ENCODE peak calls at places on chromosomes 2 and 18, in four cellular contexts. I is MM.1S, F is mucosa of descending colon, W is body of pancreas. Y is an unnamed sample.

GRCh38 chr2:99600929-99601680 is 111.3 kb upstream of the REV1 start:
- DNase-seq in I (no peak), F (no peak), W (no peak), Y (no peak)

GRCh38 chr18:21191596-21192307 is 50.3 kb upstream of the GREB1L start:
- DNase-seq in I (no peak), F (no peak), W (peak), Y (no peak)

GRCh38 chr2:230872151-230872967 is 7.6 kb downstream of the ITM2C start:
- DNase-seq in I (peak), F (no peak), W (no peak), Y (no peak)

GRCh38 chr18:40932862-40933261 is 1022.2 kb upstream of the PIK3C3 start:
- DNase-seq in I (no peak), F (no peak), W (no peak), Y (no peak)

GRCh38 chr18:12005542-12006487 is 24.5 kb downstream of the IMPA2 start:
- DNase-seq in I (no peak), F (no peak), W (peak), Y (no peak)

GRCh38 chr2:55087930-55088329 is 37.7 kb upstream of the RTN4 start:
- DNase-seq in I (no peak), F (no peak), W (no peak), Y (no peak)

GRCh38 chr18:63553117-63553516 is 10.9 kb downstream of the SERPINB12 start:
- DNase-seq in I (no peak), F (no peak), W (peak), Y (no peak)

GRCh38 chr2:134574610-134575332 is 144.0 kb downstream of the TMEM163 start:
- DNase-seq in I (no peak), F (no peak), W (no peak), Y (no peak)

GRCh38 chr18:79606621-79607331 is 72.8 kb upstream of the CTDP1 start:
- DNase-seq in I (no peak), F (peak), W (no peak), Y (no peak)

GRCh38 chr2:14417586-14417985 is 214.9 kb upstream of the LRATD1 start:
- DNase-seq in I (no peak), F (no peak), W (no peak), Y (no peak)

DNA sequence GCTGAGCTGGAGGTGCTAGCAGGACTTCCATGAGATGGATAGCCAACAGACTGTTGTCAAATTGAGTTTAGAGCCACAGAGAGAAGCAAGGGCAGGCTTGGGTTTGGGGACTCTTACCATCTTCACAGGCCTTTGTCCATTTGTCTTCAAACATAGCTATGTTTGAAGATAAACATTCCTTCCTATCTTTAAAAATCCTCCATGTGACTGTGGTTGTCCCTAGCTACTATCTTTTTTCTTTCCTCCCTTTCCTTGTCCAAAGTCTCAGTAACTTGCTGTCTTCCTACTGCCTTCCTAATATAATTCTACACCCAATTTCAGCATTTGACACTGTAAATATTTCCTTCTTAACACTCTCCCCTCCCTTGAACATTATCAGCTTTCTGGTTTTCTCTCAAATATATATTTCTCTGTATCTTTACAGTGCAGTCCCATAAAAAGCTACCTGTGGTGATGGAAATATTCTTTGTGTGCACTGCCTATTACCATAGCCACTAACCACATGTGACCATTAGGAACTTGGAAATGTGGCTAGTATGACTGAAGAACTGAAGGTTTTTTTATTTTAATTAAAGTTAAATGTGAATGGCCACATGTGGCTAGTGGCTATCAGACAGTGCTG is 5.4 kb upstream of the SP3 start:
- DNase-seq in I (no peak), F (no peak), W (no peak), Y (no peak)
- TF ChIP-seq CTCF in I (no peak), F (no peak), W (no peak), Y (no peak)

GRCh38 chr18:28961669-28962228 is 784.8 kb upstream of the CDH2 start:
- DNase-seq in I (peak), F (no peak), W (no peak), Y (no peak)
- TF ChIP-seq CTCF in I (peak), F (no peak), W (no peak), Y (peak)

GRCh38 chr2:155708052-155708451 is 624.5 kb downstream of the NR4A2 start:
- DNase-seq in I (no peak), F (no peak), W (no peak), Y (no peak)
- TF ChIP-seq CTCF in I (peak), F (no peak), W (no peak), Y (peak)

GRCh38 chr2:3974765-3975164 is 271.4 kb downstream of the DCDC2C start:
- DNase-seq in I (no peak), F (no peak), W (no peak), Y (no peak)
- TF ChIP-seq CTCF in I (no peak), F (no peak), W (no peak), Y (no peak)

GRCh38 chr2:18889565-18890332 is 300.4 kb upstream of the NT5C1B start:
- DNase-seq in I (no peak), F (no peak), W (no peak), Y (no peak)

GRCh38 chr2:18885457-18885856 is 296.1 kb upstream of the NT5C1B start:
- DNase-seq in I (no peak), F (no peak), W (no peak), Y (no peak)

GRCh38 chr2:18883626-18884456 is 294.5 kb upstream of the NT5C1B start:
- DNase-seq in I (peak), F (no peak), W (peak), Y (no peak)
- TF ChIP-seq CTCF in I (peak), F (no peak), W (peak), Y (peak)

GRCh38 chr18:26963292-26963691 is 97.8 kb upstream of the AQP4 start:
- DNase-seq in I (no peak), F (no peak), W (no peak), Y (no peak)
- TF ChIP-seq CTCF in I (no peak), F (no peak), W (no peak), Y (no peak)

DNA sequence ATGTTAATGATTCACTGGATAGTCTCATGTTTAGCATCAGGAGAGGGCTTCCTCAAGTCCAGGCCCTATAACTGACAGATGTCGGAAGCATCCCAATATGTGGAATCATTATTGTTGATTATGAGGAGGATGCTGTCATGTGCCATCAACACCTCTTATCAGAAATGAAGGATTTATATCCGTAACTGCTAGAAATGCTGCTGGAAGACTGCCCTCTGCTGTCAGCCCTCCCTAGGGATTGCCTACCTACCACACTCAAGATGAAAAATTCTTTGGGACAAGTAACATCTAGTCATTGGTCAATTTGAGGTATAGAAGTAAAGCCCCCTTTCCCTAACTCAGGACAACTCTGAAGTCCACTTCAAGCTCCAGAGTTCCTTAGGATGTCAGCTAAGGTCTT is 1166.5 kb upstream of the NXPH2 start:
- DNase-seq in I (no peak), F (no peak), W (no peak), Y (no peak)
- TF ChIP-seq CTCF in I (no peak), F (no peak), W (no peak), Y (no peak)

DNA sequence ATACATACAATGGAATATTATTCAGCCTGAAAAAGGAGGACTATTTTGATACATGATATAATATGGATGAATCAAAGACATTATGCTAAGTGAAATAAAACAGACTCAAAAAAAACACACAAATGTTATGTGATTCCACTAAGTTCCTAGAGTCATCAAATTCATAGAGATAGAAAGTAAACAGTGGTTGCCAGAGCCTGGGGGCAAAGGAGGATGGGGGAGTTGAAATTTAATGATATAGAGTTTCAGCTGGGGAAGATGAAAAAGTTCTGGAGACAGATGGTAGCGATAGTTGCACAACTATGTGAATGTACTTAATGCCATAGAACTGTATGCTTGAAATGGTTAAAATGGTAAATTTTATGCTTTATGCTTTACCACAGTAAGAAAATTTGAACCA is 119.7 kb downstream of the METTL4 start:
- DNase-seq in I (no peak), F (no peak), W (no peak), Y (no peak)
- TF ChIP-seq CTCF in I (no peak), F (no peak), W (no peak), Y (no peak)

GRCh38 chr2:241835605-241836004 is 23.1 kb downstream of the PDCD1 start:
- DNase-seq in I (no peak), F (no peak), W (no peak), Y (no peak)

GRCh38 chr2:241833938-241834852 is 24.5 kb downstream of the PDCD1 start:
- DNase-seq in I (no peak), F (no peak), W (no peak), Y (no peak)

GRCh38 chr2:241834853-241835210 is 23.9 kb downstream of the PDCD1 start:
- DNase-seq in I (no peak), F (no peak), W (no peak), Y (no peak)

GRCh38 chr2:241837197-241837596 is 21.5 kb downstream of the PDCD1 start:
- DNase-seq in I (no peak), F (no peak), W (no peak), Y (no peak)

GRCh38 chr2:241836257-241836656 is 22.4 kb downstream of the PDCD1 start:
- DNase-seq in I (no peak), F (no peak), W (no peak), Y (no peak)
- TF ChIP-seq CTCF in I (no peak), F (no peak), W (no peak), Y (no peak)